ENCODE peak calls at places on chromosomes 5 and 9, in ten cellular contexts. J, T, Y, N, R, V, Q, P, E and D are unnamed samples.

GRCh38 chr9:110114888-110115259 is 93.1 kb downstream of the C9orf152 start:
- DNase-seq in R (no peak), Y (no peak), T (no peak), Q (no peak), V (no peak), E (no peak), N (no peak), P (peak), J (no peak), D (no peak)

GRCh38 chr9:76459691-76460635 is 981 bp downstream of the GCNT1 start:
- DNase-seq in N (peak), Q (no peak), J (no peak), Y (no peak), R (peak), P (peak), T (no peak), E (no peak), V (peak), D (peak)

GRCh38 chr9:98714833-98715232 is 6.1 kb upstream of the GABBR2 start:
- DNase-seq in E (no peak), Y (no peak), P (no peak), N (no peak), R (no peak), Q (no peak), T (no peak), V (no peak), J (no peak), D (no peak)

GRCh38 chr9:108087781-108088180 is 598.2 kb upstream of the KLF4 start:
- DNase-seq in T (no peak), R (no peak), J (no peak), E (no peak), Y (peak), N (no peak), V (no peak), Q (no peak), P (no peak), D (no peak)

GRCh38 chr5:141003791-141004601 is 37.7 kb downstream of the PCDHAC2 start:
- DNase-seq in P (no peak), V (no peak), E (peak), T (no peak), N (peak), R (no peak), Y (no peak), Q (no peak), J (no peak), D (peak)

GRCh38 chr5:25614466-25614865 is 969.7 kb upstream of the CDH10 start:
- DNase-seq in Y (no peak), P (no peak), N (no peak), R (no peak), J (no peak), V (no peak), T (no peak), Q (no peak), E (no peak), D (no peak)

GRCh38 chr5:61674403-61674802 is 342.3 kb downstream of the ZSWIM6 start:
- DNase-seq in J (no peak), P (no peak), R (no peak), Q (no peak), T (no peak), Y (no peak), E (no peak), N (no peak), V (no peak), D (no peak)

GRCh38 chr9:126720661-126721530 is 83.9 kb upstream of the ZBTB43 start:
- DNase-seq in N (no peak), T (no peak), E (no peak), Q (no peak), V (no peak), P (no peak), R (no peak), J (peak), Y (no peak), D (no peak)

GRCh38 chr5:13034048-13034447 is 910.4 kb downstream of the DNAH5 start:
- DNase-seq in R (no peak), T (no peak), Y (no peak), J (no peak), V (no peak), Q (no peak), N (peak), P (no peak), E (no peak), D (no peak)

GRCh38 chr9:127698985-127699670 is 7.7 kb upstream of the CFAP157 start:
- DNase-seq in N (no peak), Q (peak), V (no peak), T (peak), E (peak), J (peak), Y (peak), P (peak), R (peak), D (peak)

GRCh38 chr5:105952875-105953274 is 1717.9 kb downstream of the EFNA5 start:
- DNase-seq in E (no peak), Q (no peak), P (peak), R (peak), J (no peak), N (no peak), Y (no peak), V (no peak), T (no peak), D (peak)

GRCh38 chr5:7856855-7857254 is 5.9 kb upstream of the CFAP90 start:
- DNase-seq in T (peak), V (no peak), R (no peak), P (peak), J (peak), Q (no peak), N (no peak), E (no peak), Y (no peak), D (peak)

GRCh38 chr9:134983506-134984371 is 66.0 kb upstream of the FCN1 start:
- DNase-seq in J (no peak), P (no peak), Y (peak), R (no peak), E (no peak), Q (no peak), V (no peak), N (no peak), T (no peak), D (no peak)

GRCh38 chr5:34045996-34046395 is 3.0 kb upstream of the C1QTNF3 start:
- DNase-seq in R (peak), Y (no peak), N (peak), V (peak), J (no peak), E (no peak), P (peak), T (no peak), Q (no peak), D (peak)

GRCh38 chr5:179599973-179600372 is 23.5 kb downstream of the HNRNPH1 start:
- DNase-seq in P (no peak), J (no peak), T (no peak), N (no peak), R (no peak), Y (peak), V (no peak), Q (no peak), E (no peak), D (no peak)

GRCh38 chr5:34009610-34010009 is 1.8 kb upstream of the AMACR start:
- DNase-seq in Y (no peak), J (no peak), P (no peak), T (no peak), Q (no peak), V (no peak), R (no peak), E (no peak), N (no peak), D (peak)